ENCODE peak calls at places on chromosomes 7 and 10, in seven cellular contexts. S, F, K, U, P, H and E are unnamed samples.

GRCh38 chr10:13001041-13001886 is at the start of gene CCDC3:
- DNase-seq in S (no peak), F (no peak), K (no peak), U (no peak), P (no peak), H (no peak), E (no peak)

GRCh38 chr10:102773986-102774385 is 30.2 kb downstream of the WBP1L start:
- DNase-seq in S (no peak), F (peak), K (no peak), U (no peak), P (no peak), H (no peak), E (no peak)

GRCh38 chr7:133650487-133651292 is 397.8 kb downstream of the EXOC4 start:
- DNase-seq in S (no peak), F (no peak), K (no peak), U (no peak), P (no peak), H (no peak), E (peak)

GRCh38 chr7:116727432-116728009 is 55.5 kb downstream of the MET start:
- DNase-seq in S (no peak), F (no peak), K (no peak), U (no peak), P (no peak), H (no peak), E (no peak)

GRCh38 chr10:102040305-102040704 is 15.7 kb downstream of the ARMH3 start:
- DNase-seq in S (no peak), F (no peak), K (no peak), U (no peak), P (no peak), H (no peak), E (no peak)

GRCh38 chr10:42996588-42996987 is 80.3 kb upstream of the RET start:
- DNase-seq in S (no peak), F (no peak), K (no peak), U (no peak), P (no peak), H (no peak), E (no peak)

GRCh38 chr10:44005788-44006099 is 357.1 kb upstream of the ZNF32 start:
- DNase-seq in S (no peak), F (no peak), K (no peak), U (no peak), P (no peak), H (no peak), E (no peak)

GRCh38 chr10:118595598-118596425 is at the start of gene PRLHR:
- DNase-seq in S (no peak), F (no peak), K (no peak), U (no peak), P (no peak), H (no peak), E (peak)

GRCh38 chr10:80167471-80167870 is 34.9 kb downstream of the PLAC9 start:
- DNase-seq in S (no peak), F (no peak), K (no peak), U (no peak), P (no peak), H (no peak), E (no peak)

GRCh38 chr10:77385315-77385714 is 252.3 kb downstream of the KCNMA1 start:
- DNase-seq in S (no peak), F (no peak), K (no peak), U (no peak), P (no peak), H (no peak), E (no peak)

GRCh38 chr7:133735222-133735621 is 391.9 kb upstream of the LRGUK start:
- DNase-seq in S (no peak), F (no peak), K (no peak), U (no peak), P (no peak), H (no peak), E (no peak)

GRCh38 chr7:40329601-40330153 is 194.9 kb downstream of the SUGCT start:
- DNase-seq in S (no peak), F (no peak), K (peak), U (peak), P (no peak), H (peak), E (peak)

GRCh38 chr7:23956769-23957556 is 246.9 kb downstream of the STK31 start:
- DNase-seq in S (no peak), F (no peak), K (no peak), U (no peak), P (no peak), H (no peak), E (no peak)

GRCh38 chr7:157773361-157773760 is 436.6 kb downstream of the DNAJB6 start:
- DNase-seq in S (no peak), F (no peak), K (no peak), U (no peak), P (no peak), H (no peak), E (no peak)

GRCh38 chr7:12649348-12649747 is 38.1 kb upstream of the ARL4A start:
- DNase-seq in S (no peak), F (no peak), K (no peak), U (no peak), P (no peak), H (no peak), E (no peak)